ENCODE peak calls at places on chromosomes 16 and 17, in eight cellular contexts. B is HCT116, R is BE2C, G is tibial artery, U is AG04449, D is astrocyte of the spinal cord, C is brain microvascular endothelial cell, I is GM06990. Q is an unnamed sample.

GRCh38 chr16:8751481-8752311 is 45.7 kb downstream of the TMEM186 start:
- DNase-seq in B (peak; percentile 12), R (no peak), G (no peak), U (peak; percentile 34), D (peak; percentile 53), C (peak; percentile 57), I (no peak), Q (no peak)

GRCh38 chr17:11637796-11638195 is 39.5 kb downstream of the DNAH9 start:
- DNase-seq in B (no peak), R (no peak), G (no peak), U (no peak), D (no peak), C (no peak), I (no peak), Q (no peak)

GRCh38 chr17:78875738-78876597 is 27.0 kb downstream of the CEP295NL start:
- DNase-seq in B (no peak), R (no peak), G (no peak), U (no peak), D (peak; percentile 47), C (no peak), I (no peak), Q (no peak)

GRCh38 chr16:892536-893255 is 78.1 kb downstream of the LMF1 start:
- DNase-seq in B (no peak), R (no peak), G (no peak), U (no peak), D (no peak), C (no peak), I (no peak), Q (no peak)

GRCh38 chr16:31064882-31065461 is 9.1 kb downstream of the ZNF668 start:
- DNase-seq in B (no peak), R (peak; percentile 82), G (peak; percentile 65), U (peak; percentile 82), D (peak; percentile 94), C (peak; percentile 95), I (no peak), Q (no peak)

GRCh38 chr17:9436629-9437028 is 139.0 kb downstream of the STX8 start:
- DNase-seq in B (no peak), R (no peak), G (no peak), U (no peak), D (no peak), C (no peak), I (no peak), Q (no peak)

GRCh38 chr16:35342012-35342411 is 1882.6 kb downstream of the TP53TG3F start:
- DNase-seq in B (no peak), R (no peak), G (no peak), U (no peak), D (no peak), C (no peak), I (no peak), Q (no peak)

GRCh38 chr17:42459256-42459982 is 741 bp downstream of the ATP6V0A1 start:
- DNase-seq in B (no peak), R (peak; percentile 51), G (peak; percentile 60), U (no peak), D (peak; percentile 53), C (peak; percentile 41), I (no peak), Q (peak; percentile 54)

GRCh38 chr17:78923660-78924453 is 1.3 kb downstream of the TIMP2 start:
- DNase-seq in B (peak; percentile 69), R (no peak), G (peak; percentile 68), U (no peak), D (no peak), C (no peak), I (peak; percentile 62), Q (peak; percentile 56)

GRCh38 chr17:39177256-39177655 is 11.3 kb upstream of the ARL5C start:
- DNase-seq in B (peak; percentile 39), R (peak; percentile 74), G (no peak), U (no peak), D (no peak), C (no peak), I (no peak), Q (no peak)

GRCh38 chr17:59666235-59666634 is 41.0 kb downstream of the PTRH2 start:
- DNase-seq in B (no peak), R (no peak), G (no peak), U (no peak), D (no peak), C (no peak), I (no peak), Q (no peak)

GRCh38 chr17:14297161-14297851 is 3.6 kb upstream of the HS3ST3B1 start:
- DNase-seq in B (no peak), R (no peak), G (no peak), U (no peak), D (peak; percentile 51), C (no peak), I (no peak), Q (no peak)

GRCh38 chr16:617855-618254 is 12.9 kb upstream of the WFIKKN1 start:
- DNase-seq in B (no peak), R (no peak), G (no peak), U (no peak), D (no peak), C (no peak), I (no peak), Q (no peak)

GRCh38 chr17:50956750-50957523 is 90.8 kb upstream of the TOB1 start:
- DNase-seq in B (peak; percentile 31), R (peak; percentile 82), G (peak; percentile 61), U (no peak), D (peak; percentile 53), C (peak; percentile 44), I (no peak), Q (peak; percentile 69)
- TF ChIP-seq CTCF in B (peak; percentile 90), R (peak; percentile 83), G (peak; percentile 61), U (peak; percentile 77), D (peak; percentile 88), C (peak; percentile 89), I (peak; percentile 81), Q (peak; percentile 80)

DNA sequence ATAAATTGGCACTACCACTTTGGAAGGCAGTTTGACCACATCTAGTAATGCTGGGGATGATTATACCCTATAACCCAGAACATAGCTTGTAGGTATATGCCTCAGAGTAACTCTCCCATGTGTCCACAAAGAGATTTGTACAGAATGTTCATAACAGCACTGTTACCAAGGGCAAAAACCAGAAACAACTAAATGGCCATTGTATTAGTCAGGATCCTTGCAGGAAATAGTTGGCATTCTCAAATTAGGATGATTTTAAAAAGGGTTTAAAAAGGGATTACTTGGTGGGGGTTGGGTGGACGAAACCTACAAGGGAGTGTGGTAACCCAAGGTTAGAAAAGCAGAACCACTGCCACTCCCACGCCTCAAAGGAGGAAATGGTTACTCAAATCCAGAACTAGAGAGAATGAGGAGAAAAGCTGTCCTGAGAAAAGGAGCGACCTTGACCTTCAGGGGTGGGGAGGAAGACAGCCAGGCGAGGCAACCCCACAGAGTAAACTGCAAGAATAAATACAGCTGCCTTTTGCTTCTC is 2.1 kb downstream of the CPPED1 start:
- DNase-seq in B (no peak), R (no peak), G (peak; percentile 38), U (peak; percentile 79), D (peak; percentile 88), C (peak; percentile 93), I (peak; percentile 68), Q (peak; percentile 83)
- H3K4me3 ChIP-seq in B (no peak overlapping the region), R (no peak overlapping the region), G (peak overlapping the region; percentile 15), U (no peak overlapping the region), D (no peak overlapping the region), C (peak overlapping the region; percentile 33), I (peak overlapping the region; percentile 5), Q (peak overlapping the region; percentile 5)

GRCh38 chr16:84308120-84308519 is 13.4 kb downstream of the WFDC1 start:
- DNase-seq in B (peak; percentile 63), R (peak; percentile 91), G (peak; percentile 57), U (no peak), D (no peak), C (no peak), I (peak; percentile 21), Q (peak; percentile 37)
- TF ChIP-seq CTCF in B (peak; percentile 88), R (peak; percentile 89), G (peak; percentile 80), U (peak; percentile 74), D (peak; percentile 45), C (peak; percentile 65), I (peak; percentile 49), Q (peak; percentile 28)

GRCh38 chr16:79164378-79164720 is 436.2 kb downstream of the MAF start:
- DNase-seq in B (no peak), R (no peak), G (no peak), U (no peak), D (no peak), C (no peak), I (no peak), Q (no peak)
- H3K4me3 ChIP-seq in B (no peak overlapping the region), R (no peak overlapping the region), G (no peak overlapping the region), U (no peak overlapping the region), D (no peak overlapping the region), C (no peak overlapping the region), I (no peak overlapping the region), Q (no peak overlapping the region)

DNA sequence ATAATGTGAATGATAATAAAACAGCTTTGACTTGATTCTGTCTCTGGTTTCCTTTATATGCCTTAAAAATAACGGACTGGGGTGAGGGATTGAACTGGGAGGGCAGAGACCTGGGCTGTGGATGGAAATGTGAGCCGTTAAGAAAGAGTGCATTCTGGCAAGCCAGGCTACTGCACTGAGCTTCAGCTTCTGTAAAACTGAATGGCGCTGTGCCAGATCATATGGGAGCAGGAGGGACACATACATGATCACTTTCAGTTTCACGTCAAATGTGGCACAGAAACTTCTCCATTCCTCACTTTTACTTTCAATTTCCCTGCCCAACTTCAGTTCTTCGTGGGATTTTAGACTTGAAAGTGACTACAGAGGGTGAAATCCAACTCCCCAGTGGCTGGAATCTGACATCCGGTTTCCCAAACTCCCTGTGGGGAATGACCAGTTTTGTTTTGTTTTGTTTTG is 1.1 kb downstream of the MT2A start:
- DNase-seq in B (peak; percentile 41), R (peak; percentile 64), G (peak; percentile 82), U (peak; percentile 60), D (peak; percentile 92), C (peak; percentile 81), I (peak; percentile 73), Q (peak; percentile 91)
- TF ChIP-seq CTCF in B (no peak), R (no peak), G (peak; percentile 26), U (peak; percentile 7), D (no peak), C (peak; percentile 30), I (no peak), Q (no peak)